ENCODE peak calls at places on chromosome 12, in six cellular contexts. I is mammary epithelial cell, Q is endodermal cell, G is HFFc6, N is AG09319, H is IMR-90. Y is an unnamed sample.

GRCh38 chr12:114780746-114781399 is 96.9 kb upstream of the TBX3 start:
- DNase-seq in H (no peak), N (no peak), I (no peak), G (no peak), Q (no peak), Y (no peak)

GRCh38 chr12:53867216-53868012 is 71.2 kb upstream of the HOXC13 start:
- DNase-seq in H (no peak), Q (peak), G (no peak), I (peak), N (no peak), Y (peak)

GRCh38 chr12:78040111-78040510 is 209.4 kb downstream of the NAV3 start:
- DNase-seq in H (no peak), N (no peak), G (no peak), I (no peak), Q (no peak), Y (no peak)

GRCh38 chr12:78674311-78675085 is 190.1 kb upstream of the SYT1 start:
- DNase-seq in Q (no peak), I (no peak), N (no peak), G (no peak), H (peak), Y (peak)

GRCh38 chr12:107558141-107558815 is 127.3 kb upstream of the PWP1 start:
- DNase-seq in N (no peak), H (no peak), I (no peak), G (no peak), Q (peak), Y (no peak)

GRCh38 chr12:46752396-46752795 is 73.4 kb downstream of the SLC38A4 start:
- DNase-seq in I (peak), H (peak), G (no peak), N (no peak), Q (no peak), Y (no peak)

GRCh38 chr12:89051065-89051677 is 301.1 kb downstream of the DUSP6 start:
- DNase-seq in G (peak), I (peak), H (peak), Q (peak), N (no peak), Y (peak)

GRCh38 chr12:30153981-30154380 is 370.2 kb upstream of the TMTC1 start:
- DNase-seq in N (no peak), H (no peak), I (no peak), Q (no peak), G (no peak), Y (no peak)

GRCh38 chr12:12859690-12860089 is 31.7 kb upstream of the GPRC5A start:
- DNase-seq in Q (no peak), H (peak), I (peak), N (no peak), G (peak), Y (peak)

GRCh38 chr12:49698619-49699545 is 8.3 kb downstream of the FMNL3 start:
- DNase-seq in Q (peak), N (no peak), G (peak), H (peak), I (peak), Y (peak)
- TF ChIP-seq CTCF in Q (no peak), N (no peak), G (no peak), H (no peak), I (no peak), Y (no peak)

DNA sequence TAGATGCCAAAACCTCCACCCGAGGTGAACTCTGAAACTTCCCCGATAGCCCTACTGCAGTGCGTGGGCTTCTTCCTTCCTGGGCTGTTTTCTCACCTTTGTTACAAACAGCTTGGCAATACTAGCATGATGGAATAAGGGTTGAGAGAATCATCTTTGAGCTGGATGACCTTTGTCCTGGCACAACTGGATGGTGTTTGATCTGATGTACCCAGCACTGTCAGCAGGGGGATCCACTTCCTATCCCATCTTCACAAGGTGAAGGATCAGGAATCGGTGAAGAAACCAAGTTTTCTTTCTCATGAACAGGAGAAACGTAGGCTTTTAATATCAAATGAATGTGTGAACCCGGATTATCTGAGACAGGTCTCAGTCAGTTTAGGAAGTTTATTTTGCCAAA is 19.5 kb upstream of the LRRC10 start:
- DNase-seq in N (no peak), G (no peak), I (no peak), Q (peak), H (no peak), Y (peak)
- TF ChIP-seq CTCF in N (peak), G (peak), I (peak), Q (peak), H (peak), Y (peak)

GRCh38 chr12:94148841-94149780 is 734 bp downstream of the PLXNC1 start:
- DNase-seq in I (peak), G (no peak), Q (peak), H (peak), N (no peak), Y (peak)
- TF ChIP-seq CTCF in I (no peak), G (peak), Q (peak), H (peak), N (peak), Y (no peak)

GRCh38 chr12:48198619-48198973 is 4.5 kb downstream of the OR10AD1 start:
- DNase-seq in I (no peak), Q (no peak), G (no peak), N (no peak), H (no peak), Y (no peak)

GRCh38 chr12:48197549-48197966 is 5.5 kb downstream of the OR10AD1 start:
- DNase-seq in Q (no peak), G (peak), N (no peak), I (peak), H (no peak), Y (peak)

GRCh38 chr12:48198985-48199384 is 4.1 kb downstream of the OR10AD1 start:
- DNase-seq in G (no peak), I (no peak), N (no peak), H (no peak), Q (no peak), Y (no peak)

GRCh38 chr12:48199784-48200198 is 3.3 kb downstream of the OR10AD1 start:
- DNase-seq in H (peak), N (no peak), Q (peak), I (no peak), G (peak), Y (peak)

GRCh38 chr12:48197967-48198618 is 5.0 kb downstream of the OR10AD1 start:
- DNase-seq in G (peak), I (peak), H (peak), Q (peak), N (peak), Y (peak)
- TF ChIP-seq CTCF in G (no peak), I (no peak), H (peak), Q (no peak), N (no peak), Y (no peak)

GRCh38 chr12:3035815-3036702 is 41.1 kb upstream of the TSPAN9 start:
- DNase-seq in G (peak), Q (peak), I (no peak), H (peak), N (no peak), Y (peak)
- TF ChIP-seq CTCF in G (peak), Q (peak), I (no peak), H (peak), N (peak), Y (peak)

GRCh38 chr12:102950107-102950949 is 7.1 kb upstream of the ASCL1 start:
- DNase-seq in I (no peak), H (no peak), N (no peak), G (no peak), Q (peak), Y (no peak)
- TF ChIP-seq CTCF in I (no peak), H (no peak), N (no peak), G (peak), Q (peak), Y (no peak)

Y was measured in fibroblast of mammary gland.